ENCODE peak calls at places on chromosomes 13 and 19, in eight cellular contexts. L, K, T, H, A, F, Y and Z are unnamed samples.

GRCh38 chr19:19750131-19750841 is 17.4 kb upstream of the ZNF14 start:
- DNase-seq in L (no peak), K (no peak), T (no peak), H (no peak), A (no peak), F (no peak), Y (no peak), Z (no peak)

GRCh38 chr19:33110201-33110910 is 21.6 kb upstream of the WDR88 start:
- DNase-seq in L (peak), K (no peak), T (no peak), H (no peak), A (no peak), F (peak), Y (no peak), Z (peak)

GRCh38 chr19:55340784-55341147 is 1.1 kb downstream of the KMT5C start:
- DNase-seq in L (no peak), K (peak), T (no peak), H (no peak), A (no peak), F (no peak), Y (no peak), Z (no peak)

GRCh38 chr13:112808377-112809140 is 118.7 kb downstream of the ATP11A start:
- DNase-seq in L (no peak), K (no peak), T (no peak), H (no peak), A (no peak), F (no peak), Y (no peak), Z (no peak)

GRCh38 chr19:30498707-30499106 is 126.5 kb downstream of the ZNF536 start:
- DNase-seq in L (no peak), K (no peak), T (no peak), H (no peak), A (no peak), F (no peak), Y (no peak), Z (no peak)

GRCh38 chr19:13376537-13376936 is 129.7 kb downstream of the CACNA1A start:
- DNase-seq in L (no peak), K (no peak), T (no peak), H (no peak), A (no peak), F (no peak), Y (no peak), Z (no peak)

GRCh38 chr19:38417544-38418506 is 8.2 kb downstream of the RASGRP4 start:
- DNase-seq in L (no peak), K (peak), T (no peak), H (peak), A (peak), F (no peak), Y (no peak), Z (no peak)

GRCh38 chr13:77737583-77738200 is 40.2 kb downstream of the SLAIN1 start:
- DNase-seq in L (no peak), K (no peak), T (no peak), H (no peak), A (no peak), F (no peak), Y (no peak), Z (no peak)